ENCODE peak calls at places on chromosomes 3 and 15, in seven cellular contexts. X, G, Z, W, Y, O and L are unnamed samples.

GRCh38 chr15:84715442-84716035 is 400 bp downstream of the SEC11A start:
- DNase-seq in X (no peak), G (peak), Z (no peak), W (no peak), Y (no peak), O (peak), L (peak)

GRCh38 chr15:38461089-38461833 is 7.3 kb downstream of the FAM98B start:
- DNase-seq in X (no peak), G (no peak), Z (no peak), W (no peak), Y (no peak), O (no peak), L (no peak)

GRCh38 chr15:49589030-49589429 is 31.6 kb downstream of the FAM227B start:
- DNase-seq in X (no peak), G (no peak), Z (no peak), W (no peak), Y (no peak), O (no peak), L (no peak)

GRCh38 chr3:158528306-158528705 is 42.7 kb upstream of the MLF1 start:
- DNase-seq in X (no peak), G (no peak), Z (no peak), W (no peak), Y (no peak), O (peak), L (no peak)

GRCh38 chr3:4596596-4596995 is 103.4 kb downstream of the ITPR1 start:
- DNase-seq in X (no peak), G (no peak), Z (no peak), W (no peak), Y (no peak), O (peak), L (no peak)

GRCh38 chr15:39124155-39124924 is 456.5 kb upstream of the THBS1 start:
- DNase-seq in X (no peak), G (no peak), Z (no peak), W (no peak), Y (peak), O (no peak), L (no peak)

GRCh38 chr3:111362286-111363009 is 179.5 kb upstream of the CD96 start:
- DNase-seq in X (no peak), G (no peak), Z (no peak), W (no peak), Y (no peak), O (no peak), L (no peak)

GRCh38 chr15:27826902-27827321 is 272.2 kb downstream of the OCA2 start:
- DNase-seq in X (no peak), G (no peak), Z (no peak), W (no peak), Y (no peak), O (no peak), L (no peak)

GRCh38 chr3:13559751-13560540 is 11.0 kb downstream of the FBLN2 start:
- DNase-seq in X (no peak), G (no peak), Z (no peak), W (no peak), Y (no peak), O (no peak), L (no peak)

GRCh38 chr3:142429582-142429981 is 18.3 kb downstream of the XRN1 start:
- DNase-seq in X (no peak), G (no peak), Z (no peak), W (no peak), Y (no peak), O (no peak), L (no peak)

GRCh38 chr3:180048840-180049239 is 12.1 kb upstream of the PEX5L start:
- DNase-seq in X (no peak), G (no peak), Z (no peak), W (no peak), Y (no peak), O (no peak), L (no peak)

GRCh38 chr3:58419782-58420512 is 13.7 kb downstream of the PDHB start:
- DNase-seq in X (peak), G (no peak), Z (no peak), W (no peak), Y (no peak), O (no peak), L (no peak)

GRCh38 chr3:136078421-136079364 is 113.2 kb downstream of the PPP2R3A start:
- DNase-seq in X (no peak), G (peak), Z (no peak), W (no peak), Y (peak), O (peak), L (peak)

GRCh38 chr3:32334675-32335074 is 57.0 kb upstream of the CMTM7 start:
- DNase-seq in X (no peak), G (peak), Z (no peak), W (no peak), Y (no peak), O (no peak), L (peak)

GRCh38 chr15:82568986-82569385 is 28.7 kb upstream of the RPS17 start:
- DNase-seq in X (no peak), G (no peak), Z (no peak), W (no peak), Y (no peak), O (no peak), L (no peak)

GRCh38 chr3:49333091-49333490 is 6.8 kb downstream of the USP4 start:
- DNase-seq in X (no peak), G (no peak), Z (no peak), W (no peak), Y (no peak), O (no peak), L (no peak)

GRCh38 chr3:155737844-155738460 is 6.9 kb downstream of the PLCH1 start:
- DNase-seq in X (peak), G (no peak), Z (no peak), W (peak), Y (peak), O (no peak), L (no peak)

GRCh38 chr15:45314960-45315359 is 62.9 kb downstream of the SLC28A2 start:
- DNase-seq in X (no peak), G (no peak), Z (no peak), W (no peak), Y (no peak), O (no peak), L (peak)

GRCh38 chr3:124619887-124620599 is 110.2 kb upstream of the UMPS start:
- DNase-seq in X (no peak), G (no peak), Z (no peak), W (no peak), Y (peak), O (no peak), L (no peak)

GRCh38 chr3:184336484-184337230 is 743 bp upstream of the FAM131A start:
- DNase-seq in X (no peak), G (peak), Z (no peak), W (no peak), Y (peak), O (peak), L (peak)

GRCh38 chr3:102354818-102355515 is 79.8 kb upstream of the ZPLD1 start:
- DNase-seq in X (no peak), G (no peak), Z (no peak), W (peak), Y (no peak), O (no peak), L (no peak)

GRCh38 chr15:52288051-52288942 is 7.3 kb downstream of the MYO5C start:
- DNase-seq in X (no peak), G (no peak), Z (no peak), W (no peak), Y (peak), O (no peak), L (peak)

GRCh38 chr3:14424711-14425573 is 22.5 kb downstream of the SLC6A6 start:
- DNase-seq in X (no peak), G (no peak), Z (no peak), W (no peak), Y (no peak), O (no peak), L (peak)

GRCh38 chr3:49625971-49626640 is 48.0 kb upstream of the APEH start:
- DNase-seq in X (no peak), G (no peak), Z (no peak), W (no peak), Y (no peak), O (no peak), L (no peak)

GRCh38 chr3:36774072-36774471 is 9.7 kb upstream of the DCLK3 start:
- DNase-seq in X (no peak), G (no peak), Z (no peak), W (no peak), Y (no peak), O (no peak), L (no peak)
- TF ChIP-seq JUND in X (no peak), G (no peak), Z (no peak), W (no peak), Y (no peak), O (no peak), L (no peak)

DNA sequence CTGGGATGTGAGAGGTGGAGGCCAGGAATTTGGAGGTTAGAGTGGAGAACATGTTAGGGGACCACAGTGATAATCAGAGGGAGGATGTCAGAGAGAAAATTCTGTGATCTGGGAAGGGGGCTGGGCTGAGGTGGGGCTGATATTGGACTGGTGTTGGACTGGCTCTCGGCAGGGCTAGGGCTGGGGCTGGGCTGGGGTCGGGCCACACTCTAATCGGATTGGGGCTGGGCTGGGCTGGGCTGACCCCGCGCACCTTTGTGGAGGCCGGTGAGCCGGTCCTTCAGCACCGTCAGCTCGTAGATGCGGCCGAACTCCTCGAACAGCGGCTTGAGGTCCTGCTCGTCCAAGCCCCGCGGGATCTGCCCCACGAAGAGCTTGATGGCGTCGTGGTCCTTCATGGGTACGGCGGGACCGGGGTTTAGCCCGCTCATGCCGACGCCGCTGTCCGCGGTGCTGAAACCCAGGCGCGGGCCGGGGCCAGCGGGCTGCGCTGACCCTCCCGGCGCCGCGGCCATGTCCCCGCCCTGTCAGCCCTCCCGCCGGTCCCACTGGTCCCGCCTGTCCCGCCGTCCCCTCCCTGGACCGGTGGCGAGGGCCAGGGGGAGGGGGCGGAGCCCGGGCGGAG is 485 bp downstream of the CELF6 start:
- DNase-seq in X (no peak), G (peak), Z (peak), W (no peak), Y (no peak), O (no peak), L (peak)
- TF ChIP-seq JUND in X (no peak), G (no peak), Z (no peak), W (no peak), Y (no peak), O (no peak), L (no peak)

GRCh38 chr3:33637482-33637881 is 80.6 kb downstream of the CLASP2 start:
- DNase-seq in X (no peak), G (no peak), Z (no peak), W (no peak), Y (peak), O (no peak), L (no peak)

GRCh38 chr3:33634262-33634661 is 83.8 kb downstream of the CLASP2 start:
- DNase-seq in X (no peak), G (no peak), Z (no peak), W (no peak), Y (no peak), O (no peak), L (no peak)

GRCh38 chr3:33639889-33640288 is 78.2 kb downstream of the CLASP2 start:
- DNase-seq in X (no peak), G (no peak), Z (no peak), W (no peak), Y (no peak), O (no peak), L (no peak)

DNA sequence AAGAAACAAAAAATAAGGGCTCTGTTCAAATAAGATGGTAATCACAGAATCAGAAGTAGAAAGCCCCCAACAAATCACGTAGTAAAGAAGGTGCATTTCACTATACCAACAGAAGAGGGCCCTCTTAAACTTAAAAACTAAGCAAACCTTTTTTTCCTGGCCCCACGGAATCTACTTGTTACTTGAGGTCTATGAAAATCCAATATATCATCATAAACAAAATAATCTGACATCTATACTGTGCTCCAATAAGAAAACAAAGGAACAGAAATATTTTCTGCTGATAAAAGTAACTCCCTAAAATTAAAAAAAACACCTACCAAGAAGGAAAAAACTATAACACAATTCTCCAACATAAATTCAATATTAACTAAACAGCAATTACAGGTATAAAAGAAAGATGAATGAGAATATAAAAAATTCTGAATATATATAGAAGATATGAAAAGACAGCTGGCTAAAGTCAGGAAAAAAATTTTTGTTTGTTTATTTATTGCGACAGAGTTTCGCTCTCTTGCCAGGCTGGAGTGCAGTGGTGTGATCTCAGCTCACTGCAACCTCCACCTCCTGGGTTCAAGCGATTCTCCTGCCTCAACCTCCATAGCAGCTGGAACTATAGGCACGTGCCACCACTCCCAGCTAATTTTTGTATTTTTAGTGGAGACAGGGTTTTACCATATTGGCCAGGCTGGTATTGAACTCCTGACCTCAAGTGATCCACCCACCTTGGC is 81.8 kb downstream of the CLASP2 start:
- DNase-seq in X (no peak), G (peak), Z (no peak), W (peak), Y (peak), O (peak), L (no peak)
- TF ChIP-seq JUND in X (no peak), G (no peak), Z (no peak), W (no peak), Y (no peak), O (no peak), L (no peak)

DNA sequence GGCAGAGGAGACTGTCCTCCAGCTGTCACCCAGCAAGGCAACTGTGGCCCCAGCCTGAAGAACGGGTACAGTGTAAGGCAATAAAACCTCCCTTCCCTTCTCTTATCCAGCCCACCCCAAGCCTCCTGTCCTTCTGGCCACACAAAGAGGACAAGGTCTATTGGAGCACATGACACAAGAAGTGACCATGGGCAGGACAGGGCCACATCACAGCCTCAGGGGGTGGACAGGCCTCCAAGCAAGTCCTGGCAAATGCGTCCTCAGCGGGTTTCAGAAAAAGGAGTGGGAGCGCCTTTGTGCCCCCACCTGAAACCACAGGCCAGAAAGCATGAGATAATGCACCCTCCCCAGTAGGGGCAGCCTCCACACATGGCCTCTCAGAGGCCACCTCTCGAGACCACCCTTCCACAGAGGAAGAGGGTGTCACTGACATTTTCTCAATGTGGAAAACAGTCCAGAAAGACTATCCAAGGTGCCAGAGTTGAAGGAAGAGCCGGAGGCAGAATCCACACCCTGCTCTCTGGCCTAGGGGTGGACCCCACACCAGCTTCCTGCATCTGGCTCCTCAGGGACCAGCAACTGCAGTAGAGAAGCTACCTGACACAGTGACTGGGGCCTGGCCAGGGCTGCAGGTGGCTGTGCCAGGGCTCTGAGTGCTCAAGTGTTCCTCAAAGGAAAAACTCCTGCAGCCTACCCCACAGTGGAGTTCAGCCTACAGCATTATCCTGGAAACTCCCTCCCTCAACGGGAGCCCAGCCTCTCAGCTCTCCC is 43.9 kb downstream of the CCDC12 start:
- DNase-seq in X (no peak), G (no peak), Z (no peak), W (no peak), Y (no peak), O (no peak), L (no peak)
- TF ChIP-seq JUND in X (no peak), G (no peak), Z (no peak), W (no peak), Y (no peak), O (no peak), L (no peak)

GRCh38 chr15:64503640-64504039 is 43.3 kb downstream of the ZNF609 start:
- DNase-seq in X (no peak), G (no peak), Z (no peak), W (no peak), Y (no peak), O (no peak), L (no peak)
- TF ChIP-seq JUND in X (no peak), G (no peak), Z (no peak), W (no peak), Y (no peak), O (no peak), L (no peak)

DNA sequence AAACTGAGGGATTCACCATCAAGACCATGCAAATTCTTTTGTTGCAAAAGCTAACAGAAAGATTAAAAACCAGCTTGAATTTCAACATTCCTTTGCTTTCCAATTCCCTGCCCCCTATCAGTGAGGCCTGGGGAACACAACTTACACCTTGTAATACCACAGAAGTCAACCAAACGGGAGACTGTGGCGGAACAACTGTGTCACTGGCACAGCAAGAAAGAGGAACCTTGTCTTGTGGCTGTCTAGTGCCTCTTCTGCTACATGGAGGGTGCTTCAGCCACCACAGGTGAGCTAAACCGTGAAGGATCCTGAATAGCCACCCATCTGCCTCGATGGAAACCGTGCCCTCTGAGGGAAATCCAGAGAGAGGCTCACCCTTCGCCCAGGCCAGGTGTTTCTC is 11.4 kb downstream of the CCDC12 start:
- DNase-seq in X (no peak), G (no peak), Z (no peak), W (no peak), Y (no peak), O (no peak), L (no peak)
- TF ChIP-seq JUND in X (no peak), G (no peak), Z (no peak), W (no peak), Y (no peak), O (no peak), L (no peak)

DNA sequence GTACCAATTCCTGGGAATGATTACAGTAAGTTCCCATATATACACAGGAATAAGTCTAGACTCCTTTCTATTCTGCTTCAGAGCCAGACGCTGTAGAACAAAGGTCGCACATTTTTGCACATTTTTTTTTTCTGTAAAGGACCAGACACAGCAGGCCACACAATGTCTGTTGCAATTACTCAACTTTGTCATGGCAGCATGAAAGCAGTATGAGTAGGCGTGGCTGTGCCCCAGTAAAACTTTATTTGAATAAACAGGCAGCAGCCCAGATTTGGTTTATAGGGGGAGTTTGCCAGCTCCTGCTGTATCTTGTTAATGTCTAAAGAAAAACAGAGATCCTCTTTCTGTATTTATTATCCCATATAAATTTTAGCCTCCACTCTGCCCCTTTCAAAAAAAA is 708.3 kb downstream of the FHIT start:
- DNase-seq in X (no peak), G (no peak), Z (no peak), W (no peak), Y (no peak), O (no peak), L (no peak)
- TF ChIP-seq JUND in X (no peak), G (no peak), Z (no peak), W (no peak), Y (no peak), O (no peak), L (no peak)

GRCh38 chr3:107199962-107200465 is 177.2 kb upstream of the CCDC54 start:
- DNase-seq in X (no peak), G (no peak), Z (no peak), W (no peak), Y (no peak), O (no peak), L (no peak)

GRCh38 chr3:107201146-107201545 is 176.1 kb upstream of the CCDC54 start:
- DNase-seq in X (no peak), G (no peak), Z (no peak), W (no peak), Y (no peak), O (no peak), L (no peak)

GRCh38 chr3:107204121-107204520 is 173.1 kb upstream of the CCDC54 start:
- DNase-seq in X (no peak), G (no peak), Z (no peak), W (no peak), Y (no peak), O (no peak), L (no peak)

GRCh38 chr3:107193114-107193513 is 184.1 kb upstream of the CCDC54 start:
- DNase-seq in X (no peak), G (no peak), Z (no peak), W (no peak), Y (no peak), O (no peak), L (no peak)

DNA sequence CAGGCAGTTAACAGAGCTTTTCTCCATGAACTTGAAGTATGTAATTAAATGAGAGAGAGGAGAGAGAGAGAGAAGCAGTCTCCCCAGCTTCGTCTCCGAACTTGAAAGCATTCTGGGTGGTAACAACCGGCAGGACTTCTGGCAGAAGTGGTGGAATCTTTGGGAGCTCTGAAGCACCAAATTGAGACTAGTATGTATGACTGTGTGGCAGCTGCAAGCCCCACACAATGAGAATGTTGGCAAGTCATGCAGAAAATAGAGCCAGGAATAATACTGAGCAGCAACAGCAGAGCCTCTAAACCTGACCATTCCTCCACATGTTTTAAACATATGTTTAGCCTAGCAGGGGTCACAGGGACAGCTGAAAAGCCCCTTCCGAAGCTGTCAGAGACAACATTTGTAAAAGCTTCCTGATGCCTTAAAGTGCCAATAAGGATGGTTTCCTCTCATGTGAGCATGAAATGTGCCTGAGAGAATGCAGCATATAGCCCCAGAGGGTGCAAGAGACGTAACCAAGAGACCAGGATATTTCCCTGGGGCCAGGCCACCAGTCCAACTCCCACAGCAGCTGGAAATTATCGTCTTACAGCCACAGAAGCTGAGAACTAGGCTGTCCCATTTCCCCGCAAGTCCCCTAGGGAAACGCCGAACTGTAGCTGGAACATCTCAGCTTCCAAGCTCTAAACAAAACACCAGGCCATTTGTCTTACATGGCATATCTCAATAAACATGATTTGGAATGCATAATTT is 178.5 kb upstream of the CCDC54 start:
- DNase-seq in X (no peak), G (no peak), Z (no peak), W (no peak), Y (no peak), O (no peak), L (no peak)
- TF ChIP-seq JUND in X (no peak), G (no peak), Z (no peak), W (no peak), Y (no peak), O (no peak), L (no peak)